ENCODE peak calls at places on chromosomes 11 and 22, in four cellular contexts. One of them, this sample, is unnamed.
A peak's percentile ranks its signal among the peaks of the same experiment; 100 is the strongest.

GRCh38 chr11:88631497-88631896 is 294.0 kb upstream of the CTSC start:
- DNase-seq in MM.1S: no peak
- DNase-seq in H1: peak; percentile 23
- DNase-seq in PC-3: peak; percentile 52
- DNase-seq in this sample: no peak

GRCh38 chr22:46984751-46985506 is 222.5 kb downstream of the TBC1D22A start:
- DNase-seq in MM.1S: no peak
- DNase-seq in PC-3: peak; percentile 76
- DNase-seq in H1: no peak
- DNase-seq in this sample: no peak

GRCh38 chr11:119373917-119374631 is 7.4 kb downstream of the USP2 start:
- DNase-seq in PC-3: peak; percentile 89
- DNase-seq in MM.1S: peak; percentile 38
- DNase-seq in H1: no peak
- DNase-seq in this sample: peak; percentile 49

GRCh38 chr22:17228725-17229126 is 9.5 kb upstream of the ADA2 start:
- DNase-seq in H1: no peak
- DNase-seq in MM.1S: no peak
- DNase-seq in PC-3: peak; percentile 43
- DNase-seq in this sample: no peak

GRCh38 chr22:42022162-42022847 is 23.7 kb downstream of the WBP2NL start:
- DNase-seq in PC-3: peak; percentile 60
- DNase-seq in H1: no peak
- DNase-seq in MM.1S: peak; percentile 23
- DNase-seq in this sample: no peak

GRCh38 chr11:68974421-68975194 is 6.2 kb downstream of the MRGPRD start:
- DNase-seq in PC-3: peak; percentile 53
- DNase-seq in H1: no peak
- DNase-seq in MM.1S: peak; percentile 40
- DNase-seq in this sample: peak; percentile 16

GRCh38 chr11:8056810-8057463 is 24.1 kb upstream of the TUB start:
- DNase-seq in PC-3: no peak
- DNase-seq in MM.1S: no peak
- DNase-seq in H1: no peak
- DNase-seq in this sample: no peak

GRCh38 chr22:49533886-49534285 is 293.8 kb downstream of the BRD1 start:
- DNase-seq in MM.1S: no peak
- DNase-seq in H1: no peak
- DNase-seq in PC-3: no peak
- DNase-seq in this sample: no peak

GRCh38 chr11:124837491-124837856 is 27.8 kb upstream of the ROBO3 start:
- DNase-seq in H1: no peak
- DNase-seq in MM.1S: peak; percentile 61
- DNase-seq in PC-3: peak; percentile 93
- DNase-seq in this sample: peak; percentile 11

GRCh38 chr11:74321487-74322188 is 10.2 kb upstream of the P4HA3 start:
- DNase-seq in PC-3: peak; percentile 77
- DNase-seq in H1: no peak
- DNase-seq in MM.1S: peak; percentile 15
- DNase-seq in this sample: peak; percentile 34

GRCh38 chr11:19803506-19803998 is 90.9 kb downstream of the NAV2 start:
- DNase-seq in MM.1S: no peak
- DNase-seq in PC-3: peak; percentile 60
- DNase-seq in H1: no peak
- DNase-seq in this sample: no peak

GRCh38 chr22:50167689-50168489 is 2.6 kb upstream of the PANX2 start:
- DNase-seq in PC-3: no peak
- DNase-seq in MM.1S: no peak
- DNase-seq in H1: no peak
- DNase-seq in this sample: no peak

GRCh38 chr11:91265946-91266345 is 958.7 kb upstream of the FAT3 start:
- DNase-seq in MM.1S: no peak
- DNase-seq in H1: no peak
- DNase-seq in PC-3: peak; percentile 70
- DNase-seq in this sample: no peak

GRCh38 chr22:36678477-36678876 is 25.1 kb downstream of the CACNG2 start:
- DNase-seq in H1: no peak
- DNase-seq in PC-3: no peak
- DNase-seq in MM.1S: no peak
- DNase-seq in this sample: no peak

GRCh38 chr22:24893341-24894070 is 53.0 kb downstream of the LHFPL7 start:
- DNase-seq in PC-3: no peak
- DNase-seq in H1: no peak
- DNase-seq in MM.1S: no peak
- DNase-seq in this sample: no peak

GRCh38 chr22:49210606-49211005 is 617.1 kb downstream of the BRD1 start:
- DNase-seq in H1: no peak
- DNase-seq in MM.1S: no peak
- DNase-seq in PC-3: no peak
- DNase-seq in this sample: no peak

GRCh38 chr11:72240461-72241289 is 3.3 kb downstream of the PHOX2A start:
- DNase-seq in H1: no peak
- DNase-seq in PC-3: no peak
- DNase-seq in MM.1S: no peak
- DNase-seq in this sample: no peak

GRCh38 chr11:44611687-44612437 is 46.4 kb downstream of the CD82 start:
- DNase-seq in PC-3: no peak
- DNase-seq in H1: no peak
- DNase-seq in MM.1S: no peak
- DNase-seq in this sample: no peak

GRCh38 chr22:22159384-22159783 is 85.2 kb upstream of the VPREB1 start:
- DNase-seq in PC-3: no peak
- DNase-seq in H1: no peak
- DNase-seq in MM.1S: no peak
- DNase-seq in this sample: no peak

GRCh38 chr22:22164541-22165272 is 79.9 kb upstream of the VPREB1 start:
- DNase-seq in PC-3: no peak
- DNase-seq in H1: no peak
- DNase-seq in MM.1S: no peak
- DNase-seq in this sample: peak; percentile 43

GRCh38 chr22:22158965-22159364 is 85.6 kb upstream of the VPREB1 start:
- DNase-seq in MM.1S: no peak
- DNase-seq in H1: no peak
- DNase-seq in PC-3: no peak
- DNase-seq in this sample: no peak

GRCh38 chr22:22158207-22158816 is 86.3 kb upstream of the VPREB1 start:
- DNase-seq in PC-3: no peak
- DNase-seq in H1: no peak
- DNase-seq in MM.1S: no peak
- DNase-seq in this sample: no peak

DNA sequence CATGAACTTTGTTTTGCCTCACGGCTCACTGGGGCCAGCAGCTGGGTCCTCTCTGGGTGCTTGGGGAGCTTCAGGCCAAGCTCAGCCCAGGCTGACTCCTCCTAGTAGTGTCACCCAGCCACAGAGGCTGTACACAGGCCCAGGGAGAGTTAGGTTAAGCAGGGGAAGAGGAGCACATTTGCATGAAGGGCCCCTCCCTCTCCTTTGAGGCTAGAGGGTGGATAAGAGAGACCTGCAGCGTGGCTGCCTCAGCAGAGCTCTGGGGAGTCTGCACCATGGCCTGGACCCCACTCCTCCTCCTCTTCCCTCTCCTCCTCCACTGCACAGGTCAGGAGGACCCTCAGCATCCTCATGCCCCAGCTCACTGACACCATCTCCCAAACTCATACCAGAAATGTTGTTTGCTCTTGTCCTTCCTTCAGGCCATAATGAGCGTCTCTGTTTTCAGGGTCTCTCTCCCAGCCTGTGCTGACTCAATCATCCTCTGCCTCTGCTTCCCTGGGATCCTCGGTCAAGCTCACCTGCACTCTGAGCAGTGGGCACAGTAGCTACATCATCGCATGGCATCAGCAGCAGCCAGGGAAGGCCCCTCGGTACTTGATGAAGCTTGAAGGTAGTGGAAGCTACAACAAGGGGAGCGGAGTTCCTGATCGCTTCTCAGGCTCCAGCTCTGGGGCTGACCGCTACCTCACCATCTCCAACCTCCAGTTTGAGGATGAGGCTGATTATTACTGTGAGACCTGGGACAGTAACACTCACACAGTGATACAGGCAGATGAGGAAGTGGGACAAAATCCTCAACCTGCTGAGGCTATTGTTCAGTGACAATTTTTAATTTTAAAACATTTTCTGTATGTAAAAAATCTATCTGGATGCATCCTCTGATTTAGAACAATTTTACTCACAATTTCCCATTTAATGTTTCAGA is 82.4 kb upstream of the VPREB1 start:
- DNase-seq in H1: no peak
- DNase-seq in MM.1S: peak; percentile 90
- DNase-seq in PC-3: no peak
- DNase-seq in this sample: peak; percentile 22
- TF ChIP-seq EZH2 in H1: no peak
- TF ChIP-seq EZH2 in MM.1S: no peak
- TF ChIP-seq EZH2 in PC-3: no peak
- TF ChIP-seq EZH2 in this sample: no peak

DNA sequence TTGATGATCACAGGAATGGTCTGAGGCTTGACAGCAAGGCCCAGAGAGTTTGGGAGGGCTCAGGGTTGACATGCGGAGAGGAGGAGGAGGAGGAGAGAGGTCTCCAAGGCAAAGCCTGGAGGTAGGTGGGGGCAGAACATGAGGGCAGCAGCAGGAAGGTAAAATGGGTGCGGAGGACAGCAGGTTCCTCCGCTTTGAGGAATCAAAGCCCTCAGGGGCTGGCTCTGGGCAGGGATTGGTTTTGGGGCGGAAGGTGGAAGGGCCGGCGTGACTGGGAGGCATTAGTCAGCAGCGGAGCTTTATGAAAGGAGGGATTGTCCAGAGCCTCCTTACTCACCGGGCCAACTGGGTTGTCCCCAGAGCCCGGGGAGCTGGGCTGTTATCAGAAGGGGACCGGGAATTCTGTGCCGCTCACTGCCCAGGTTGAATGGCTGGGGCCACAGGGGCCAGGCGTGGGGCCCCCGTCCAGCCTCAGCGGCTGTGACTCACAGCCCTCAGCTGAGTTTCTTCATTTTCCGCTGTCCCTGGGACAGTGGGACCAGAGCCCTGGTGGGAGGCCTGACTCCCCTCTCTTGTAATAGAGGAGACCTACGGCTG is 36.2 kb downstream of the LIF start:
- DNase-seq in MM.1S: no peak
- DNase-seq in H1: no peak
- DNase-seq in PC-3: peak; percentile 97
- DNase-seq in this sample: no peak
- H2AFZ ChIP-seq in MM.1S: no peak overlapping the region
- H2AFZ ChIP-seq in H1: no peak overlapping the region
- H2AFZ ChIP-seq in PC-3: no peak overlapping the region
- H2AFZ ChIP-seq in this sample: no peak overlapping the region

GRCh38 chr22:19767427-19768380 is 7.1 kb downstream of the TBX1 start:
- DNase-seq in PC-3: no peak
- DNase-seq in H1: no peak
- DNase-seq in MM.1S: no peak
- DNase-seq in this sample: no peak
- TF ChIP-seq EZH2 in PC-3: no peak
- TF ChIP-seq EZH2 in H1: no peak
- TF ChIP-seq EZH2 in MM.1S: no peak
- TF ChIP-seq EZH2 in this sample: no peak

DNA sequence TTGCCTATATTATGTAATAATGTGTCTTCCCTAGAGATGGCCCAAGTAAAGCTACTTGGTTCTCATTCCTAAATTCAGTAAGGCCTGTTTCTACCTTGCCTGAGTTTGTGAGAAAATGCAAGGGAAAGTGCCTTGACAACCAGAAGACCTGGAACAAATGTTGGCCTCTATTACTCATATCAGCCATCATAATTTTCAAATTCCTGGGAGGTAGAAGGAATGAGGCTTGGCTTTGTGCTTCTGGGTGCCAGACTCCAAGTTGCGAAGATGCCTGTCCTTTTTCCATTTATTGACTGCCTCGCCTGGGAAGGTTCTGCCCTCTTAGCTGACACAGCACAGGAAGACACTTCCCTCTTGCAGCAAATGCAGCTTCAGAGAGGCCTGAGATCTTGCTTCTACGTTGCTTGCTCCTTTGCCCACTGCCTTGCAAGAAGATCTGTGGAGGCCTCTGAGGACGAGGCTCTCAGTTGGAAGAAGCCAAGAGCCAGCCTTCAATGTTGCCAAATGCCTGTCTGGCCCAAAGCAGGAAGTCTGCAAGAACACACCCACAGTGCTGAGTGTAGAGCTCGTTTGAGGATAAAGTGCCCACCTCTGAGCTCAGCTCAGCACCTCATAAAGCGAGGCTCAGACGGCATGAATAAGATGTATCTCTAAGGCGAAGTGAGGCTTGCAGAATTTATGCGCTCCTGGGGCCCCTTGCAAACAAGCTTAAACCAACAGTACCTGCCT is 120.1 kb downstream of the GALNT18 start:
- DNase-seq in H1: no peak
- DNase-seq in PC-3: no peak
- DNase-seq in MM.1S: no peak
- DNase-seq in this sample: no peak
- H2AFZ ChIP-seq in H1: no peak overlapping the region
- H2AFZ ChIP-seq in PC-3: no peak overlapping the region
- H2AFZ ChIP-seq in MM.1S: no peak overlapping the region
- H2AFZ ChIP-seq in this sample: no peak overlapping the region

DNA sequence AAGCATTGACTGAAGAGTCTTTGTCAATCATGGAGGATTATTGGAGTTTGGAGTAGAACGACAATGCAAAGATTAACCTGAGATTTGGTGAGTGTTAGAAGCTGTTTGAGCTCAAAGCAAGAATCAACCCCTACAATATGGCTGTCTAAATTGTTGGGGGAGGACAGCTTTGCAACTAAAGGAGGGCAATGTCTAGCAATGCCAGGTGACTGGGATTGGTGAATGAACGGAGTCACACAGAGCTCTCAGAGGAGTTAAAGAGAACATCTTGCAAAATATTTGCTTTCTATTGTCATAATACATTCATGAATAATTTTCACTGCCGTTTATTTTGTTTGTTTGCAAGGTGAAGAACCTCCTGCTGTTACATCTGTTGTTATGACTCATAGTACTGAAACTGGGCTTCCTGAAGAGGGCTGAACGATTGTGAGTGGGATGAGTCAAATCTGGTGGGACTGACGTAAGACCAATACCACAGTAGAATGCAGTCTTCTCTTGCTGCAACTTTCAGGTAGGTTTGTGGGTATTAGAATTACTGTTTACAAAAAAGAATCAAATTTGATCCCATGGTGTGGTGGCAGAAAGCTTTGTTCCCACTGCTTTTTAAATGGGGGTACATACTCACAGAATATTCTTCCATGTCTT is 281.9 kb downstream of the CADM1 start:
- DNase-seq in PC-3: peak; percentile 44
- DNase-seq in H1: no peak
- DNase-seq in MM.1S: peak; percentile 95
- DNase-seq in this sample: no peak
- TF ChIP-seq EZH2 in PC-3: no peak
- TF ChIP-seq EZH2 in H1: no peak
- TF ChIP-seq EZH2 in MM.1S: no peak
- TF ChIP-seq EZH2 in this sample: no peak

GRCh38 chr11:130722401-130722800 is 193.9 kb downstream of the SNX19 start:
- DNase-seq in PC-3: no peak
- DNase-seq in H1: no peak
- DNase-seq in MM.1S: no peak
- DNase-seq in this sample: no peak

GRCh38 chr11:130721282-130721681 is 195.0 kb downstream of the SNX19 start:
- DNase-seq in H1: no peak
- DNase-seq in MM.1S: no peak
- DNase-seq in PC-3: no peak
- DNase-seq in this sample: no peak

GRCh38 chr11:130719516-130719915 is 196.8 kb downstream of the SNX19 start:
- DNase-seq in H1: no peak
- DNase-seq in MM.1S: no peak
- DNase-seq in PC-3: no peak
- DNase-seq in this sample: no peak

GRCh38 chr11:130720232-130720787 is 196.0 kb downstream of the SNX19 start:
- DNase-seq in H1: no peak
- DNase-seq in MM.1S: no peak
- DNase-seq in PC-3: no peak
- DNase-seq in this sample: no peak

GRCh38 chr11:130721736-130722135 is 194.5 kb downstream of the SNX19 start:
- DNase-seq in H1: no peak
- DNase-seq in PC-3: peak; percentile 62
- DNase-seq in MM.1S: no peak
- DNase-seq in this sample: no peak
- H2AFZ ChIP-seq in H1: no peak overlapping the region
- H2AFZ ChIP-seq in PC-3: no peak overlapping the region
- H2AFZ ChIP-seq in MM.1S: no peak overlapping the region
- H2AFZ ChIP-seq in this sample: no peak overlapping the region

This sample was measured in DND-41.